ENCODE peak calls at places on chromosomes 4 and X, in nine cellular contexts. Q is ovary; R is CD8-positive, alpha-beta memory T cell; N is mesenchymal stem cell; O is hepatocyte; L is spleen; U is tibial nerve; J is endothelial cell of umbilical vein; S is psoas muscle. B is an unnamed sample. For H3K36me3, the result is how much of the 10 kb centered on the place peaks cover.

GRCh38 chrX:13794417-13794816 is 22.5 kb downstream of the GPM6B start:
- DNase-seq in N (no peak), S (no peak), L (no peak), R (no peak), Q (no peak), U (no peak), O (no peak), J (no peak), B (no peak)

GRCh38 chr4:175504316-175504715 is 307.7 kb downstream of the GPM6A start:
- DNase-seq in R (no peak), S (no peak), J (no peak), Q (no peak), O (no peak), L (no peak), U (no peak), N (no peak), B (no peak)

GRCh38 chr4:166014411-166014810 is 141.4 kb downstream of the TLL1 start:
- DNase-seq in J (no peak), S (no peak), O (peak), R (no peak), N (no peak), L (no peak), Q (no peak), U (no peak), B (no peak)

GRCh38 chrX:21996872-21997271 is 35.3 kb upstream of the PHEX start:
- DNase-seq in L (no peak), U (peak), Q (no peak), N (peak), J (peak), R (no peak), O (no peak), S (no peak), B (peak)

GRCh38 chrX:17547658-17548057 is 172.7 kb downstream of the NHS start:
- DNase-seq in R (no peak), L (no peak), U (no peak), Q (peak), J (peak), O (peak), N (peak), S (peak), B (peak)

GRCh38 chr4:76279462-76279861 is 27.1 kb upstream of the STBD1 start:
- DNase-seq in O (no peak), Q (no peak), S (no peak), J (no peak), R (no peak), L (no peak), U (no peak), N (no peak), B (no peak)

GRCh38 chr4:140223056-140223810 is 69.2 kb upstream of the MAML3 start:
- DNase-seq in L (no peak), R (no peak), S (no peak), N (peak), J (peak), U (no peak), Q (no peak), O (no peak), B (peak)

GRCh38 chrX:115970718-115971117 is 199.8 kb upstream of the AGTR2 start:
- DNase-seq in U (no peak), J (no peak), O (no peak), N (no peak), R (no peak), Q (no peak), L (no peak), S (no peak), B (no peak)

GRCh38 chr4:149709640-149710039 is 106.0 kb downstream of the IQCM start:
- DNase-seq in O (no peak), U (no peak), Q (no peak), L (no peak), N (peak), S (no peak), R (no peak), J (peak), B (no peak)

GRCh38 chrX:111467896-111468295 is 43.5 kb upstream of the SERTM2 start:
- DNase-seq in J (no peak), O (peak), U (no peak), Q (no peak), L (no peak), R (no peak), N (no peak), S (peak), B (no peak)

GRCh38 chrX:56800307-56800706 is 71.3 kb downstream of the NBDY start:
- DNase-seq in U (no peak), S (no peak), J (no peak), Q (no peak), N (no peak), R (no peak), L (no peak), O (no peak), B (no peak)

GRCh38 chr4:107740381-107740780 is 20.3 kb upstream of the PAPSS1 start:
- DNase-seq in N (peak), J (peak), U (no peak), R (no peak), S (no peak), O (no peak), Q (no peak), L (no peak), B (peak)

GRCh38 chrX:37405954-37406353 is 56.8 kb downstream of the PRRG1 start:
- DNase-seq in U (no peak), L (no peak), Q (no peak), N (peak), R (no peak), O (no peak), S (no peak), J (peak), B (peak)

GRCh38 chr4:23906839-23907238 is 17.0 kb upstream of the PPARGC1A start:
- DNase-seq in S (no peak), U (no peak), R (no peak), L (no peak), N (no peak), O (no peak), Q (no peak), J (no peak), B (no peak)

GRCh38 chr4:112203593-112203992 is 28.0 kb upstream of the AP1AR start:
- DNase-seq in O (no peak), J (no peak), N (no peak), Q (no peak), U (no peak), R (no peak), L (no peak), S (no peak), B (no peak)

GRCh38 chr4:30821891-30822612 is 101.9 kb downstream of the PCDH7 start:
- DNase-seq in U (no peak), O (no peak), R (no peak), N (peak), J (peak), S (no peak), Q (no peak), L (no peak), B (peak)

GRCh38 chr4:65386927-65387326 is 283.4 kb downstream of the EPHA5 start:
- DNase-seq in Q (no peak), S (no peak), N (no peak), R (no peak), O (no peak), U (no peak), J (no peak), L (no peak), B (no peak)

GRCh38 chr4:65391814-65392213 is 278.5 kb downstream of the EPHA5 start:
- DNase-seq in U (no peak), N (no peak), S (no peak), J (no peak), Q (no peak), L (no peak), R (no peak), O (no peak), B (no peak)

GRCh38 chr4:65393078-65393477 is 277.2 kb downstream of the EPHA5 start:
- DNase-seq in U (no peak), R (no peak), L (no peak), S (no peak), Q (no peak), J (no peak), N (no peak), O (no peak), B (no peak)

GRCh38 chr4:65391382-65391781 is 278.9 kb downstream of the EPHA5 start:
- DNase-seq in N (no peak), J (no peak), U (no peak), R (no peak), L (no peak), S (no peak), O (no peak), Q (no peak), B (no peak)

GRCh38 chr4:65392488-65392887 is 277.8 kb downstream of the EPHA5 start:
- DNase-seq in Q (no peak), L (no peak), J (no peak), R (no peak), U (no peak), S (no peak), N (no peak), O (no peak), B (no peak)
- H3K27ac ChIP-seq in Q (no peak), L (no peak), J (no peak), R (no peak), U (no peak), S (no peak), N (no peak), O (no peak), B (no peak)

GRCh38 chrX:148051973-148052372 is 70.8 kb downstream of the FMR1NB start:
- DNase-seq in U (no peak), Q (no peak), S (no peak), J (no peak), R (no peak), N (no peak), O (no peak), L (no peak), B (no peak)
- H3K36me3 ChIP-seq in U (under half), Q (under half), S (under half), J (under half), R (under half), N (under half), O (under half), L (under half), B (under half)

DNA sequence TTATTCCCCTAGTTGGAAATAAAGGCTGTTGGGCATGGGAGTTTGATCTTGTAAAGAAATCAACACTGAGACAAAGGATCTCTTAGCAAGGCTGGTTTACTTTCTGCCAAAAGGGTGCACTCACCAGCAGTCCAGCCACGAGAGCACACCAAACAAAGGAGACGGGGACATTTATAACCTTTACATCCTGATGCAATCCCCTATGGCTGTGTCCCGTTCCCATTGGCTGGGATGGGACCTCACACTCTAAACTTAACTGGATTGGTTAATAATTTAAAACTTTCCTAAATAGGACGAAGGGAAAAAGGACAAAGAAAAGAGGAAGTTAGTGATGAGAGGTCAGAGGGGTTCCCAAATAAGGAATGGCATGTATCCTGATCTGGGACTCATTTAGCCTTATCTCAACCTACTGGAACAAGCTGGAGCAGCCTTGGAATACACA is 17.9 kb downstream of the METAP1 start:
- DNase-seq in J (no peak), R (no peak), U (no peak), L (no peak), S (no peak), N (no peak), O (no peak), Q (no peak), B (peak)
- H3K27ac ChIP-seq in J (no peak), R (no peak), U (no peak), L (no peak), S (no peak), N (peak), O (peak), Q (no peak), B (no peak)

GRCh38 chr4:84708406-84709135 is 125.6 kb downstream of the CDS1 start:
- DNase-seq in R (no peak), N (no peak), L (no peak), U (no peak), O (no peak), Q (no peak), J (no peak), S (no peak), B (peak)
- H3K36me3 ChIP-seq in R (under half), N (under half), L (under half), U (half or more), O (under half), Q (under half), J (under half), S (under half), B (under half)